ENCODE peak calls at places on chromosome 12, in eight cellular contexts. X is spleen, U is IMR-90, H is RWPE1, T is stomach, R is AG10803, W is HCT116, S is MM.1S. Z is an unnamed sample.

GRCh38 chr12:123573870-123574269 is 10.5 kb upstream of the TMED2 start:
- DNase-seq in T (no peak), U (no peak), X (no peak), H (no peak), R (no peak), S (no peak), W (no peak), Z (no peak)

GRCh38 chr12:12592930-12593329 is 18.7 kb upstream of the CREBL2 start:
- DNase-seq in R (peak; percentile 58), H (peak; percentile 20), T (no peak), S (no peak), X (no peak), W (no peak), U (peak; percentile 61), Z (no peak)

GRCh38 chr12:42213954-42214426 is 24.1 kb downstream of the YAF2 start:
- DNase-seq in X (no peak), R (peak; percentile 48), W (no peak), U (peak; percentile 55), S (no peak), T (peak; percentile 82), H (no peak), Z (no peak)

GRCh38 chr12:93419388-93420034 is 22.2 kb downstream of the UBE2N start:
- DNase-seq in U (peak; percentile 75), R (peak; percentile 74), X (no peak), H (peak; percentile 42), W (no peak), T (no peak), S (peak; percentile 64), Z (no peak)

GRCh38 chr12:48084841-48085460 is 20.9 kb downstream of the SENP1 start:
- DNase-seq in X (no peak), T (no peak), H (no peak), U (no peak), S (no peak), R (no peak), W (no peak), Z (no peak)

GRCh38 chr12:28218875-28219274 is 28.6 kb downstream of the CCDC91 start:
- DNase-seq in H (no peak), X (no peak), R (no peak), T (no peak), S (no peak), W (no peak), U (no peak), Z (no peak)

GRCh38 chr12:19967001-19967400 is 401.3 kb upstream of the PDE3A start:
- DNase-seq in W (no peak), U (no peak), X (no peak), R (no peak), H (no peak), T (no peak), S (no peak), Z (no peak)

GRCh38 chr12:27521066-27521465 is 2.9 kb upstream of the PPFIBP1 start:
- DNase-seq in H (no peak), U (peak; percentile 52), R (peak; percentile 82), S (no peak), X (no peak), T (no peak), W (no peak), Z (no peak)

GRCh38 chr12:94725375-94726168 is 75.2 kb upstream of the TMCC3 start:
- DNase-seq in X (no peak), U (peak; percentile 26), H (peak; percentile 30), W (peak; percentile 38), T (peak; percentile 51), S (no peak), R (peak; percentile 17), Z (peak; percentile 21)

GRCh38 chr12:122006186-122006926 is 15.3 kb upstream of the BCL7A start:
- DNase-seq in U (no peak), W (no peak), H (no peak), S (no peak), R (no peak), X (no peak), T (no peak), Z (no peak)

GRCh38 chr12:12441891-12442461 is 85.1 kb downstream of the BORCS5 start:
- DNase-seq in H (no peak), W (no peak), R (no peak), S (no peak), T (no peak), X (no peak), U (peak; percentile 39), Z (no peak)

GRCh38 chr12:124967016-124967739 is 21.8 kb downstream of the DHX37 start:
- DNase-seq in H (no peak), W (no peak), S (no peak), T (no peak), R (no peak), U (no peak), X (no peak), Z (no peak)

GRCh38 chr12:30414507-30414906 is 281.2 kb downstream of the IPO8 start:
- DNase-seq in H (no peak), R (no peak), X (no peak), W (no peak), T (no peak), S (no peak), U (no peak), Z (no peak)

GRCh38 chr12:57092876-57093411 is 4.0 kb downstream of the NAB2 start:
- DNase-seq in U (no peak), W (no peak), S (no peak), X (no peak), H (no peak), R (no peak), T (peak; percentile 5), Z (no peak)

GRCh38 chr12:46556820-46557524 is 184.4 kb upstream of the SLC38A2 start:
- DNase-seq in R (peak; percentile 78), X (no peak), S (no peak), T (no peak), H (peak; percentile 82), W (peak; percentile 83), U (peak; percentile 95), Z (no peak)

GRCh38 chr12:34597548-34598351 is 575.5 kb downstream of the ALG10 start:
- DNase-seq in S (no peak), H (no peak), W (no peak), R (no peak), U (no peak), X (peak; percentile 44), T (peak; percentile 19), Z (no peak)

GRCh38 chr12:57549203-57549908 is 488 bp upstream of the KIF5A start:
- DNase-seq in U (no peak), X (no peak), H (no peak), R (no peak), W (no peak), T (no peak), S (no peak), Z (no peak)

GRCh38 chr12:27031531-27031930 is 9.2 kb downstream of the MED21 start:
- DNase-seq in S (no peak), U (peak; percentile 60), H (no peak), T (no peak), W (no peak), X (no peak), R (peak; percentile 14), Z (no peak)

GRCh38 chr12:26471560-26471959 is 276.2 kb downstream of the SSPN start:
- DNase-seq in T (no peak), U (peak; percentile 68), X (no peak), S (no peak), R (peak; percentile 54), W (no peak), H (no peak), Z (peak; percentile 79)

GRCh38 chr12:38904932-38905479 is 385 bp downstream of the CPNE8 start:
- DNase-seq in W (peak; percentile 88), T (peak; percentile 64), H (peak; percentile 85), U (no peak), R (peak; percentile 85), S (peak; percentile 81), X (peak; percentile 93), Z (no peak)

DNA sequence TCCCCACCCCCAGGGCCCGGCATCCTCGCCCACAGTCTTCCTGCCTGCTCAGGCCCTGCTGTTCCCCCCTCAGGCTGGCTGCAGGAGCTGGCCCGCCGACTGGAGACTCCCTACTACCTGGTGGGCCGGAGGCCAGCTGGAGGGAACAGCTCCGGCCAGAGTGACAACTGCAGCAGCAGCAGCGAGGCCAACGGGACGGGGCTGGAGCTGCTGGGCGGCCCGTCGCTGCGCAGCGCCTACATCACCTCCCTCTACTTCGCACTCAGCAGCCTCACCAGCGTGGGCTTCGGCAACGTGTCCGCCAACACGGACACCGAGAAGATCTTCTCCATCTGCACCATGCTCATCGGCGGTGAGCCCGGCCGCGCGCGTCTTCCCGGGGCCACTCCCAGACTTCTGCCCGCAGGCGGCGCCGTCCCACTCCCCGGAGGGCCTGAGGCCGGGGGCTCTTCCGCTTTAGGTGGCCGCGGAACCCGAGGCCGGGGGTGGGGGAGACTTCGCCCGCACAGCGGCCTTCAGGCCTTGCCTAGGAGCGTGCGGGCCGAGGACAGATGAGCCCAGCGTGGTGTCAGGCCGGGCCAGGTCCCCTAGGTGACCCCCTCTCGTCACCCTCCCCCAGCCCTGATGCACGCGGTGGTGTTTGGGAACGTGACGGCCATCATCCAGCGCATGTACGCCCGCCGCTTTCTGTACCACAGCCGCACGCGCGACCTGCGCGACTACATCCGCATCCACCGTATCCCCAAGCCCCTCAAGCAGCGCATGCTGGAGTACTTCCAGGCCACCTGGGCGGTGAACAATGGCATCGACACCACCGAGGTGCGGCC is 10.2 kb downstream of the KCNH3 start:
- DNase-seq in X (no peak), U (no peak), R (no peak), T (peak; percentile 39), S (no peak), W (no peak), H (no peak), Z (no peak)
- TF ChIP-seq CTCF in X (peak; percentile 40), U (peak; percentile 36), R (peak; percentile 40), T (no peak), S (peak; percentile 21), W (no peak), H (no peak), Z (peak; percentile 32)

GRCh38 chr12:54213084-54213483 is 24.3 kb upstream of the SMUG1 start:
- DNase-seq in S (no peak), R (no peak), H (no peak), T (no peak), X (no peak), U (no peak), W (no peak), Z (no peak)
- TF ChIP-seq CTCF in S (no peak), R (peak; percentile 43), H (no peak), T (no peak), X (no peak), U (no peak), W (peak; percentile 14), Z (no peak)

GRCh38 chr12:113461666-113462065 is 10.0 kb downstream of the LHX5 start:
- DNase-seq in H (peak; percentile 30), U (no peak), S (no peak), X (no peak), T (no peak), W (peak; percentile 29), R (peak; percentile 25), Z (no peak)
- TF ChIP-seq CTCF in H (no peak), U (peak; percentile 41), S (peak; percentile 29), X (no peak), T (no peak), W (peak; percentile 72), R (peak; percentile 62), Z (peak; percentile 70)

DNA sequence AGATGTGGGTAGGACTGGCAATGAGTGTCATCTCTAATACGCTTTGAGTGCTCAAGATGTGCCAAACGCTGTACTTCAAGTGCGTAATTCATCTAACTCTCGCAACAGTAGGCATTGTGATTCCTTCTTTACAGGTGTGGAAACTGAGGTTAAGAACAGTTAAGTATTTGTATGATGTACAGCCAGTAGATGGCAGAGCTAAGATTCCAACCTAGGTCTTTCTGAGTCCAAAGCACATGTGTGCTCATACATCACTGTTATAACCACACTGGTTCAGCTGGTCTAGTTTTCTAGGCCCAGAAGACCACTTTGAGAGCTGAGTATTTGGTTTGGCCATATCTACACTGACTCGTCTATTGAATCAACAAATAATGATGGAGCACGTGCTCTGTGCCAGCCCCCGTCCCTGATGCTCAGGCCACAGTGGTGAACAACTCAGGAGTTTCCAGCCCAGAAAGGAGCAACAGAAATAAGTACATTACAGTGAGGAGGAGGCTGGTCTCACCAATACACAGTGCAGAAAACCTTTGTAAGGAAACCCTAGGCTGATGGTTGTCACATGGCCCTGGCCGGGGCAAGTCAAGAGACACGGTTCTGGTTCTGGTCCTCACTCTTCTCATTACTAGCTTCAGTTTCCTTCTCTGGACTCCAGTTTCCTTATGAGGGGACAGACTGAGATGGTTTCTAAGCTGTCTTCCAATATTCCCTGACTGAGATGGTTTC is 69.3 kb upstream of the SCN8A start:
- DNase-seq in W (no peak), S (no peak), R (no peak), X (no peak), T (no peak), U (peak; percentile 29), H (no peak), Z (no peak)
- TF ChIP-seq CTCF in W (peak; percentile 39), S (peak; percentile 9), R (peak; percentile 36), X (no peak), T (no peak), U (peak; percentile 30), H (no peak), Z (peak; percentile 10)